ENCODE peak calls at places on chromosome 15, in eight cellular contexts. One of them, this sample, is unnamed.

GRCh38 chr15:98067339-98067738 is 106.8 kb downstream of the ARRDC4 start:
- DNase-seq in GM23338: no peak
- DNase-seq in GM12891: no peak
- DNase-seq in GM12892: no peak
- DNase-seq in endothelial cell of umbilical vein: peak
- DNase-seq in sigmoid colon: no peak
- DNase-seq in SK-N-SH: no peak
- DNase-seq in HCT116: no peak
- DNase-seq in this sample: no peak

GRCh38 chr15:79884204-79884596 is 12.6 kb downstream of the MTHFS start:
- DNase-seq in HCT116: no peak
- DNase-seq in GM12891: no peak
- DNase-seq in sigmoid colon: no peak
- DNase-seq in GM23338: no peak
- DNase-seq in SK-N-SH: no peak
- DNase-seq in endothelial cell of umbilical vein: no peak
- DNase-seq in GM12892: no peak
- DNase-seq in this sample: no peak

GRCh38 chr15:24955549-24955929 is 752 bp downstream of the SNRPN start:
- DNase-seq in GM23338: no peak
- DNase-seq in endothelial cell of umbilical vein: no peak
- DNase-seq in GM12891: no peak
- DNase-seq in SK-N-SH: peak
- DNase-seq in GM12892: peak
- DNase-seq in HCT116: no peak
- DNase-seq in sigmoid colon: peak
- DNase-seq in this sample: peak

GRCh38 chr15:79089331-79089889 is 1.2 kb downstream of the RASGRF1 start:
- DNase-seq in sigmoid colon: no peak
- DNase-seq in endothelial cell of umbilical vein: no peak
- DNase-seq in SK-N-SH: peak
- DNase-seq in GM12892: no peak
- DNase-seq in GM12891: peak
- DNase-seq in HCT116: no peak
- DNase-seq in GM23338: peak
- DNase-seq in this sample: no peak

GRCh38 chr15:99502182-99502581 is 63.6 kb upstream of the MEF2A start:
- DNase-seq in endothelial cell of umbilical vein: no peak
- DNase-seq in sigmoid colon: no peak
- DNase-seq in GM12892: peak
- DNase-seq in HCT116: no peak
- DNase-seq in GM23338: no peak
- DNase-seq in SK-N-SH: no peak
- DNase-seq in GM12891: no peak
- DNase-seq in this sample: no peak

GRCh38 chr15:29840928-29841327 is 18.7 kb upstream of the TJP1 start:
- DNase-seq in GM23338: no peak
- DNase-seq in SK-N-SH: no peak
- DNase-seq in GM12892: no peak
- DNase-seq in endothelial cell of umbilical vein: no peak
- DNase-seq in sigmoid colon: no peak
- DNase-seq in GM12891: no peak
- DNase-seq in HCT116: no peak
- DNase-seq in this sample: no peak

GRCh38 chr15:100224206-100225185 is 117.3 kb downstream of the ADAMTS17 start:
- DNase-seq in endothelial cell of umbilical vein: no peak
- DNase-seq in GM12891: no peak
- DNase-seq in HCT116: no peak
- DNase-seq in SK-N-SH: no peak
- DNase-seq in GM23338: peak
- DNase-seq in sigmoid colon: no peak
- DNase-seq in GM12892: no peak
- DNase-seq in this sample: peak

GRCh38 chr15:85531083-85531482 is 150.7 kb downstream of the AKAP13 start:
- DNase-seq in SK-N-SH: no peak
- DNase-seq in GM23338: no peak
- DNase-seq in GM12891: no peak
- DNase-seq in HCT116: no peak
- DNase-seq in GM12892: no peak
- DNase-seq in sigmoid colon: no peak
- DNase-seq in endothelial cell of umbilical vein: no peak
- DNase-seq in this sample: no peak

GRCh38 chr15:43440721-43441281 is 52.2 kb downstream of the TP53BP1 start:
- DNase-seq in sigmoid colon: peak
- DNase-seq in endothelial cell of umbilical vein: peak
- DNase-seq in GM12892: no peak
- DNase-seq in GM23338: peak
- DNase-seq in HCT116: peak
- DNase-seq in GM12891: no peak
- DNase-seq in SK-N-SH: peak
- DNase-seq in this sample: no peak

GRCh38 chr15:35874260-35874905 is 328.4 kb upstream of the DPH6 start:
- DNase-seq in endothelial cell of umbilical vein: peak
- DNase-seq in sigmoid colon: no peak
- DNase-seq in GM23338: no peak
- DNase-seq in HCT116: peak
- DNase-seq in SK-N-SH: no peak
- DNase-seq in GM12892: no peak
- DNase-seq in GM12891: no peak
- DNase-seq in this sample: no peak

GRCh38 chr15:66231421-66232266 is 21.9 kb downstream of the MEGF11 start:
- DNase-seq in HCT116: no peak
- DNase-seq in SK-N-SH: peak
- DNase-seq in GM12891: no peak
- DNase-seq in sigmoid colon: no peak
- DNase-seq in GM12892: no peak
- DNase-seq in endothelial cell of umbilical vein: no peak
- DNase-seq in GM23338: no peak
- DNase-seq in this sample: peak

GRCh38 chr15:78146437-78147154 is 2.6 kb upstream of the IDH3A start:
- DNase-seq in sigmoid colon: no peak
- DNase-seq in GM23338: no peak
- DNase-seq in HCT116: no peak
- DNase-seq in GM12892: no peak
- DNase-seq in SK-N-SH: no peak
- DNase-seq in GM12891: no peak
- DNase-seq in endothelial cell of umbilical vein: no peak
- DNase-seq in this sample: no peak

GRCh38 chr15:41018534-41018933 is 65.3 kb downstream of the CHAC1 start:
- DNase-seq in GM12892: no peak
- DNase-seq in endothelial cell of umbilical vein: peak
- DNase-seq in GM12891: no peak
- DNase-seq in GM23338: peak
- DNase-seq in SK-N-SH: no peak
- DNase-seq in sigmoid colon: no peak
- DNase-seq in HCT116: no peak
- DNase-seq in this sample: no peak
- TF ChIP-seq POLR2AphosphoS5 in GM12892: no peak
- TF ChIP-seq POLR2AphosphoS5 in endothelial cell of umbilical vein: no peak
- TF ChIP-seq POLR2AphosphoS5 in GM12891: no peak
- TF ChIP-seq POLR2AphosphoS5 in GM23338: no peak
- TF ChIP-seq POLR2AphosphoS5 in SK-N-SH: no peak
- TF ChIP-seq POLR2AphosphoS5 in sigmoid colon: no peak
- TF ChIP-seq POLR2AphosphoS5 in HCT116: no peak
- TF ChIP-seq POLR2AphosphoS5 in this sample: no peak

GRCh38 chr15:51030649-51031316 is 63.9 kb downstream of the TNFAIP8L3 start:
- DNase-seq in GM23338: no peak
- DNase-seq in HCT116: no peak
- DNase-seq in GM12892: no peak
- DNase-seq in sigmoid colon: no peak
- DNase-seq in SK-N-SH: no peak
- DNase-seq in endothelial cell of umbilical vein: no peak
- DNase-seq in GM12891: no peak
- DNase-seq in this sample: no peak
- TF ChIP-seq POLR2AphosphoS5 in GM23338: no peak
- TF ChIP-seq POLR2AphosphoS5 in HCT116: no peak
- TF ChIP-seq POLR2AphosphoS5 in GM12892: no peak
- TF ChIP-seq POLR2AphosphoS5 in sigmoid colon: no peak
- TF ChIP-seq POLR2AphosphoS5 in SK-N-SH: no peak
- TF ChIP-seq POLR2AphosphoS5 in endothelial cell of umbilical vein: no peak
- TF ChIP-seq POLR2AphosphoS5 in GM12891: no peak
- TF ChIP-seq POLR2AphosphoS5 in this sample: no peak

GRCh38 chr15:60541784-60542617 is 63.1 kb upstream of the ICE2 start:
- DNase-seq in GM12892: no peak
- DNase-seq in GM12891: no peak
- DNase-seq in GM23338: no peak
- DNase-seq in endothelial cell of umbilical vein: no peak
- DNase-seq in HCT116: no peak
- DNase-seq in SK-N-SH: no peak
- DNase-seq in sigmoid colon: no peak
- DNase-seq in this sample: no peak
- TF ChIP-seq POLR2AphosphoS5 in GM12892: no peak
- TF ChIP-seq POLR2AphosphoS5 in GM12891: no peak
- TF ChIP-seq POLR2AphosphoS5 in GM23338: no peak
- TF ChIP-seq POLR2AphosphoS5 in endothelial cell of umbilical vein: no peak
- TF ChIP-seq POLR2AphosphoS5 in HCT116: no peak
- TF ChIP-seq POLR2AphosphoS5 in SK-N-SH: no peak
- TF ChIP-seq POLR2AphosphoS5 in sigmoid colon: no peak
- TF ChIP-seq POLR2AphosphoS5 in this sample: no peak

DNA sequence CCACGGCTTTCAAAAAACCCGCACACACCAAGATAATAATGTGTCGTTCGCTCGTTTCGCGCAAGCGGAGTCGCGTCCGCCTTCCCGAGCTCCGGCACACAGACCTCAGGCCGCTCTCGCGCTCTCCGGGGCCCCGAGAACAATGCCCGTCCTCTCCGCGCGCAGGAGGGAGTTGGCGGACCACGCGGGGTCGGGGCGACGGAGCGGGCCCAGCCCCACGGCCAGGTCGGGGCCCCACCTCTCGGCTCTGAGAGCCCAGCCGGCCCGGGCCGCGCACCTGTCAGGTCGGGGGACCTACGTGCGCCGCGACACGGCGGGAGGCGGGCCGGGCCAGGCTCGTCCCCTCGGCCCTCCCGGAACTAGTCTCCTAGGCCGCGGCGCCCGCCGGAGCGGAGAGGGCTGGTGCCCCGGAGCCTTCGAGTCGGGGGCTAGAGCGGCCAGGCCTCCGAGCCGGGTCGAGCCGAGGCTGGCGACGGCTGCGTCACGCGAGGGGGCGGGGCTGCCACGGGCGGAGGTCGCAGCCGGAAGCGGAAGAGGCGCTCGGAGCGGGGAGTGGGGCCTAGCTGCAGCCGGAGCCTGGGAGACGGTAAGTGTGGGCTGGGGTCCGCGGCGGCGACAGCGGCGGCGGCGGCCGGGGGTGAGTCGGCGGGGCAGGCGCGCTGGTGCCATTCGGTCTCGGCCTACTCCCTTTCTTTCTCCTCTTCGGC is at the start of gene CLK3:
- DNase-seq in HCT116: peak
- DNase-seq in GM23338: peak
- DNase-seq in GM12892: peak
- DNase-seq in endothelial cell of umbilical vein: peak
- DNase-seq in sigmoid colon: peak
- DNase-seq in GM12891: peak
- DNase-seq in SK-N-SH: peak
- DNase-seq in this sample: peak
- TF ChIP-seq POLR2AphosphoS5 in HCT116: peak
- TF ChIP-seq POLR2AphosphoS5 in GM23338: peak
- TF ChIP-seq POLR2AphosphoS5 in GM12892: peak
- TF ChIP-seq POLR2AphosphoS5 in endothelial cell of umbilical vein: peak
- TF ChIP-seq POLR2AphosphoS5 in sigmoid colon: peak
- TF ChIP-seq POLR2AphosphoS5 in GM12891: peak
- TF ChIP-seq POLR2AphosphoS5 in SK-N-SH: peak
- TF ChIP-seq POLR2AphosphoS5 in this sample: peak

GRCh38 chr15:30962659-30963058 is 28.8 kb downstream of the MTMR10 start:
- DNase-seq in GM12891: no peak
- DNase-seq in sigmoid colon: no peak
- DNase-seq in GM12892: no peak
- DNase-seq in HCT116: no peak
- DNase-seq in SK-N-SH: no peak
- DNase-seq in GM23338: no peak
- DNase-seq in endothelial cell of umbilical vein: no peak
- DNase-seq in this sample: no peak
- TF ChIP-seq POLR2AphosphoS5 in GM12891: no peak
- TF ChIP-seq POLR2AphosphoS5 in sigmoid colon: no peak
- TF ChIP-seq POLR2AphosphoS5 in GM12892: no peak
- TF ChIP-seq POLR2AphosphoS5 in HCT116: no peak
- TF ChIP-seq POLR2AphosphoS5 in SK-N-SH: no peak
- TF ChIP-seq POLR2AphosphoS5 in GM23338: no peak
- TF ChIP-seq POLR2AphosphoS5 in endothelial cell of umbilical vein: no peak
- TF ChIP-seq POLR2AphosphoS5 in this sample: no peak

DNA sequence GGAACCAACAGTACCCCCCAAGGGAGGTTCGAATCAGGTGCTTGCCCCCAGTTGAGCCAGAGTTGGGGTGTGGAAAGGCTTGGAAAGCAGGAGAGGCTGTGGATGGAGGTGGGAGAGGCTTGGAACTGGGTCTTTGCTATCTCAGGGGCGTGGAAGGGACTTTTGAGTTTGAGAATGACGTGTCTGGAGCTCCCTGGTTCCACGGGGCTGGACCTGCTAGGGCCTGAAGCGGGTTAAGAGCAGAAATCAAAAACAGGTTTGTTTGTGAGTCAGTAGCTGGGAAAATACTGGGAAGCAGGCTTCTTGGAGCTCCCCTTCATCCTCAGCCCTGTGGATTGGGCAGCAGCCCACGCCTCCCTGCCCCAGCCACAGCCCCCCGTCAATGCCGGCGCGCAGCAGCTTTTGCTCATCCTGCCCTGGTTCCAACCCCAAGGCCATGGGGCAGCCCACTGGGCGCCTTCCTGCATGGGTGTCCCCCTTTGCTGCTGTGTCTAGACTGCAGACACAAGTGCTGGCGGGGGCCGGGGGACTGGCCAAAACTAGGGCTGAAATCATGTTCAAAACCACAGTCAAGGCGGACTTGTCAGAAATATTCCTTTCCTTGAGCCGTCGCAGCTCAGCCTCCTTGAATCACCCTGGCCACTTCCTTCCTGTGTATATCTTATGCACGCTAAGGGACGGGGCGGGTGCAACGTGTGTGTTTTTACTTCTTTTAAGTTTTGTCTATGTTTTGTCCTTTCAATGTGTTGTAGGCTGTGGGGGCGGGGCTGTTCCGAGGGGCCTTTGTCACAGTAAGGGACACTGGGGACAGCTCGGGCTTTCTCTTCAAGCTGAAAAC is 108.0 kb downstream of the KLF13 start:
- DNase-seq in endothelial cell of umbilical vein: peak
- DNase-seq in HCT116: no peak
- DNase-seq in GM12892: peak
- DNase-seq in sigmoid colon: peak
- DNase-seq in SK-N-SH: no peak
- DNase-seq in GM23338: peak
- DNase-seq in GM12891: peak
- DNase-seq in this sample: peak
- TF ChIP-seq POLR2AphosphoS5 in endothelial cell of umbilical vein: peak
- TF ChIP-seq POLR2AphosphoS5 in HCT116: no peak
- TF ChIP-seq POLR2AphosphoS5 in GM12892: no peak
- TF ChIP-seq POLR2AphosphoS5 in sigmoid colon: no peak
- TF ChIP-seq POLR2AphosphoS5 in SK-N-SH: no peak
- TF ChIP-seq POLR2AphosphoS5 in GM23338: no peak
- TF ChIP-seq POLR2AphosphoS5 in GM12891: peak
- TF ChIP-seq POLR2AphosphoS5 in this sample: peak

GRCh38 chr15:68609618-68610017 is 30.8 kb downstream of the CORO2B start:
- DNase-seq in sigmoid colon: peak
- DNase-seq in endothelial cell of umbilical vein: no peak
- DNase-seq in SK-N-SH: no peak
- DNase-seq in HCT116: no peak
- DNase-seq in GM12891: no peak
- DNase-seq in GM23338: no peak
- DNase-seq in GM12892: no peak
- DNase-seq in this sample: no peak
- TF ChIP-seq POLR2AphosphoS5 in sigmoid colon: peak
- TF ChIP-seq POLR2AphosphoS5 in endothelial cell of umbilical vein: no peak
- TF ChIP-seq POLR2AphosphoS5 in SK-N-SH: no peak
- TF ChIP-seq POLR2AphosphoS5 in HCT116: no peak
- TF ChIP-seq POLR2AphosphoS5 in GM12891: no peak
- TF ChIP-seq POLR2AphosphoS5 in GM23338: no peak
- TF ChIP-seq POLR2AphosphoS5 in GM12892: no peak
- TF ChIP-seq POLR2AphosphoS5 in this sample: no peak

GRCh38 chr15:39204031-39204430 is 376.8 kb upstream of the THBS1 start:
- DNase-seq in GM12891: no peak
- DNase-seq in endothelial cell of umbilical vein: peak
- DNase-seq in GM12892: no peak
- DNase-seq in HCT116: no peak
- DNase-seq in sigmoid colon: no peak
- DNase-seq in SK-N-SH: no peak
- DNase-seq in GM23338: no peak
- DNase-seq in this sample: no peak
- TF ChIP-seq POLR2AphosphoS5 in GM12891: no peak
- TF ChIP-seq POLR2AphosphoS5 in endothelial cell of umbilical vein: no peak
- TF ChIP-seq POLR2AphosphoS5 in GM12892: no peak
- TF ChIP-seq POLR2AphosphoS5 in HCT116: no peak
- TF ChIP-seq POLR2AphosphoS5 in sigmoid colon: no peak
- TF ChIP-seq POLR2AphosphoS5 in SK-N-SH: no peak
- TF ChIP-seq POLR2AphosphoS5 in GM23338: no peak
- TF ChIP-seq POLR2AphosphoS5 in this sample: no peak